ENCODE peak calls at places on chromosomes 12 and 14, in ten cellular contexts. C is omental fat pad; U is fibroblast of pulmonary artery; R is AG09309; K is NB4; I is AG04450; D is RWPE1; M is CD8-positive, alpha-beta T cell; Y is MCF 10A; X is neural crest cell. S is an unnamed sample.

GRCh38 chr12:127035011-127035879 is 1231.7 kb upstream of the TMEM132C start:
- DNase-seq in C (no peak), U (no peak), R (no peak), K (no peak), I (no peak), D (no peak), M (no peak), Y (no peak), X (no peak), S (no peak)

GRCh38 chr12:92739099-92739498 is 36.3 kb downstream of the PLEKHG7 start:
- DNase-seq in C (no peak), U (peak), R (no peak), K (peak), I (no peak), D (no peak), M (no peak), Y (no peak), X (no peak), S (no peak)

GRCh38 chr14:75223664-75224154 is 47.3 kb upstream of the TMED10 start:
- DNase-seq in C (no peak), U (no peak), R (no peak), K (peak), I (no peak), D (no peak), M (no peak), Y (no peak), X (no peak), S (peak)

GRCh38 chr12:132249747-132250478 is 79.5 kb downstream of the GALNT9 start:
- DNase-seq in C (no peak), U (no peak), R (no peak), K (no peak), I (no peak), D (no peak), M (no peak), Y (no peak), X (no peak), S (no peak)

GRCh38 chr12:16600525-16600924 is 5.4 kb downstream of the LMO3 start:
- DNase-seq in C (no peak), U (no peak), R (no peak), K (no peak), I (no peak), D (no peak), M (no peak), Y (no peak), X (no peak), S (no peak)

GRCh38 chr14:89226789-89227489 is 190.1 kb downstream of the FOXN3 start:
- DNase-seq in C (no peak), U (no peak), R (no peak), K (no peak), I (no peak), D (no peak), M (no peak), Y (no peak), X (no peak), S (no peak)

GRCh38 chr12:124142395-124143005 is 152.4 kb upstream of the RFLNA start:
- DNase-seq in C (no peak), U (no peak), R (no peak), K (no peak), I (no peak), D (no peak), M (no peak), Y (no peak), X (no peak), S (no peak)

GRCh38 chr14:50232276-50232642 is 881 bp upstream of the SOS2 start:
- DNase-seq in C (no peak), U (peak), R (no peak), K (no peak), I (no peak), D (no peak), M (no peak), Y (no peak), X (no peak), S (no peak)

GRCh38 chr14:75088566-75089373 is 19.3 kb downstream of the ZC2HC1C start:
- DNase-seq in C (no peak), U (peak), R (no peak), K (peak), I (peak), D (peak), M (peak), Y (peak), X (peak), S (peak)

GRCh38 chr12:40224439-40225291 is at the start of gene LRRK2:
- DNase-seq in C (peak), U (peak), R (peak), K (peak), I (no peak), D (peak), M (peak), Y (peak), X (peak), S (peak)

GRCh38 chr14:47843236-47843635 is 167.8 kb upstream of the MDGA2 start:
- DNase-seq in C (no peak), U (no peak), R (no peak), K (no peak), I (no peak), D (no peak), M (no peak), Y (no peak), X (no peak), S (no peak)

GRCh38 chr12:11707535-11707934 is 58.1 kb downstream of the ETV6 start:
- DNase-seq in C (no peak), U (no peak), R (no peak), K (no peak), I (no peak), D (no peak), M (no peak), Y (peak), X (no peak), S (no peak)

GRCh38 chr14:29227631-29228030 is 461.0 kb downstream of the FOXG1 start:
- DNase-seq in C (no peak), U (peak), R (no peak), K (no peak), I (no peak), D (no peak), M (no peak), Y (no peak), X (no peak), S (no peak)

GRCh38 chr14:102074415-102074964 is 12.4 kb downstream of the HSP90AA1 start:
- DNase-seq in C (no peak), U (no peak), R (no peak), K (no peak), I (no peak), D (no peak), M (no peak), Y (no peak), X (no peak), S (no peak)

GRCh38 chr14:65412881-65413738 is 580 bp downstream of the FUT8 start:
- DNase-seq in C (no peak), U (peak), R (no peak), K (peak), I (peak), D (peak), M (peak), Y (peak), X (peak), S (no peak)

GRCh38 chr12:103840399-103840880 is 594 bp downstream of the NT5DC3 start:
- DNase-seq in C (no peak), U (no peak), R (no peak), K (peak), I (no peak), D (peak), M (no peak), Y (peak), X (no peak), S (peak)

GRCh38 chr12:104748790-104749189 is 209.3 kb downstream of the SLC41A2 start:
- DNase-seq in C (no peak), U (no peak), R (no peak), K (no peak), I (peak), D (no peak), M (no peak), Y (no peak), X (no peak), S (no peak)

GRCh38 chr12:93736640-93737178 is 59.5 kb downstream of the CRADD start:
- DNase-seq in C (no peak), U (no peak), R (no peak), K (no peak), I (no peak), D (no peak), M (no peak), Y (no peak), X (no peak), S (no peak)

GRCh38 chr14:77071938-77072388 is 26.1 kb upstream of the CIPC start:
- DNase-seq in C (no peak), U (no peak), R (no peak), K (peak), I (no peak), D (peak), M (no peak), Y (peak), X (no peak), S (no peak)

GRCh38 chr12:64476844-64477243 is 24.9 kb downstream of the TBK1 start:
- DNase-seq in C (no peak), U (no peak), R (no peak), K (no peak), I (no peak), D (no peak), M (no peak), Y (no peak), X (no peak), S (no peak)

GRCh38 chr12:53234236-53234635 is 2.2 kb upstream of the RARG start:
- DNase-seq in C (no peak), U (no peak), R (no peak), K (no peak), I (no peak), D (no peak), M (no peak), Y (no peak), X (peak), S (no peak)

GRCh38 chr12:13362260-13362841 is 165.8 kb downstream of the EMP1 start:
- DNase-seq in C (no peak), U (peak), R (no peak), K (peak), I (no peak), D (peak), M (no peak), Y (peak), X (peak), S (peak)

GRCh38 chr12:28222081-28222700 is 31.9 kb downstream of the CCDC91 start:
- DNase-seq in C (no peak), U (no peak), R (no peak), K (no peak), I (no peak), D (no peak), M (peak), Y (no peak), X (no peak), S (no peak)

GRCh38 chr12:49017764-49018281 is 753 bp downstream of the PRKAG1 start:
- DNase-seq in C (no peak), U (peak), R (no peak), K (peak), I (no peak), D (no peak), M (peak), Y (peak), X (no peak), S (no peak)

GRCh38 chr12:4562034-4562657 is at the start of gene DYRK4:
- DNase-seq in C (peak), U (peak), R (no peak), K (no peak), I (peak), D (peak), M (no peak), Y (no peak), X (peak), S (peak)

GRCh38 chr12:46124132-46124847 is 133.9 kb upstream of the SCAF11 start:
- DNase-seq in C (no peak), U (no peak), R (no peak), K (no peak), I (no peak), D (no peak), M (no peak), Y (no peak), X (no peak), S (no peak)

GRCh38 chr12:92138144-92138543 is 7.5 kb downstream of the BTG1 start:
- DNase-seq in C (no peak), U (no peak), R (no peak), K (no peak), I (no peak), D (peak), M (no peak), Y (peak), X (no peak), S (no peak)

GRCh38 chr12:93784339-93785086 is 107.3 kb downstream of the CRADD start:
- DNase-seq in C (no peak), U (peak), R (no peak), K (no peak), I (no peak), D (no peak), M (no peak), Y (peak), X (no peak), S (no peak)

GRCh38 chr12:49121047-49121696 is 10.0 kb downstream of the TUBA1B start:
- DNase-seq in C (no peak), U (peak), R (no peak), K (peak), I (no peak), D (peak), M (no peak), Y (peak), X (peak), S (peak)

GRCh38 chr12:67018105-67018504 is 251.1 kb upstream of the CAND1 start:
- DNase-seq in C (no peak), U (no peak), R (no peak), K (no peak), I (no peak), D (no peak), M (no peak), Y (no peak), X (no peak), S (peak)

DNA sequence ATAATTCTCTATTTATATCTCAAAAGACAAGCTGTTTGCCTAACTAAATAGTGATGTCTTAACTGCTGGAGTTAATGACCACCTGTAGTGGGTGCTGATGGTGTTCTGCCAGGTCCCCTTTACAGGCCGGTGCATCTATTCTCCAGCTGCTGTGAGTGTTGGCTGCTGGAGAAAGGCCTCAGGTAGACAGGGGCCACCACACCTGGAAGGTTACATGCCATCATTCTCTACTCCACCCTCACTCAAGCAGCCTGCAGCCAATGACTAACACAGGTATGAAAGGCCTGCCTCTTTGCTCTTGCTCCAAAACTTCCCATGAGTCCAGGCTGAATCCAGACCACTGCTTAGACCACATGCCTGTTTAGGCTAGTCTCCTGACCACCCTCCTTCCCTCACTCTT is 73.9 kb downstream of the RPS6KA5 start:
- DNase-seq in C (no peak), U (no peak), R (no peak), K (no peak), I (no peak), D (peak), M (no peak), Y (no peak), X (no peak), S (no peak)
- TF ChIP-seq CTCF in C (no peak), U (no peak), R (no peak), K (no peak), I (no peak), D (no peak), M (no peak), Y (no peak), X (no peak), S (no peak)

GRCh38 chr14:59243174-59243573 is 54.7 kb downstream of the DAAM1 start:
- DNase-seq in C (no peak), U (no peak), R (no peak), K (no peak), I (no peak), D (no peak), M (no peak), Y (no peak), X (no peak), S (no peak)
- TF ChIP-seq CTCF in C (no peak), U (no peak), R (no peak), K (no peak), I (no peak), D (no peak), M (no peak), Y (no peak), X (no peak), S (no peak)

DNA sequence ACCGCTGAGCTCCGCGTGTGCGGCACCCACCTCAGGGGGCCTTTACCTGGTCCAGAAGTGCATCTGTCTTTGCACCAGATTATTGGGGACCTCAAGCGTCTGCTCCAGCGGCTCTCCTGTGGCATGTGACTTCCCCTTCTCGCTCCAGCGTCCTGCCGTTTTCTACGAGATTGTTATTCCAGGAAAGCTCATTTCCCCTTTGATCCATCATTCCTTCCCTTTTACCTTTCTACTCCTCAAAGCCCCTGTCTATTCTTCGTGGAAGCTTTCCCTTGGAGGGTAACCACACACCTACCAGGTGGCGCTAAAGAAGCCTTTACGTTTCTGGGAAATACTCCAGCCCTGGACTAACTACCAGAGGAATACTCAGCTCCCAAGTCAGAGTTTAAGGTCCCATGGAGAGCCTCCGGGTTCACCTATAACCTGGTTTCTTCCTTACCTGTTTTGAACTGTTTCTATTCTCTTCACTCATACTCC is 1.5 kb downstream of the FKBP4 start:
- DNase-seq in C (no peak), U (no peak), R (no peak), K (no peak), I (no peak), D (peak), M (no peak), Y (peak), X (no peak), S (peak)
- TF ChIP-seq CTCF in C (no peak), U (no peak), R (no peak), K (peak), I (peak), D (no peak), M (no peak), Y (peak), X (no peak), S (no peak)

GRCh38 chr12:115630133-115630532 is 647.4 kb downstream of the MED13L start:
- DNase-seq in C (no peak), U (no peak), R (no peak), K (no peak), I (no peak), D (no peak), M (no peak), Y (no peak), X (no peak), S (no peak)

GRCh38 chr12:115623764-115624334 is 653.6 kb downstream of the MED13L start:
- DNase-seq in C (no peak), U (peak), R (no peak), K (no peak), I (no peak), D (no peak), M (no peak), Y (no peak), X (no peak), S (no peak)

GRCh38 chr12:115620816-115621215 is 656.7 kb downstream of the MED13L start:
- DNase-seq in C (no peak), U (no peak), R (peak), K (no peak), I (no peak), D (no peak), M (no peak), Y (no peak), X (no peak), S (no peak)

GRCh38 chr12:115623275-115623674 is 654.2 kb downstream of the MED13L start:
- DNase-seq in C (no peak), U (no peak), R (no peak), K (no peak), I (no peak), D (no peak), M (no peak), Y (no peak), X (no peak), S (no peak)

GRCh38 chr12:115626210-115626609 is 651.3 kb downstream of the MED13L start:
- DNase-seq in C (no peak), U (no peak), R (no peak), K (no peak), I (no peak), D (no peak), M (no peak), Y (no peak), X (no peak), S (no peak)
- TF ChIP-seq CTCF in C (no peak), U (no peak), R (no peak), K (no peak), I (no peak), D (no peak), M (no peak), Y (no peak), X (no peak), S (no peak)

DNA sequence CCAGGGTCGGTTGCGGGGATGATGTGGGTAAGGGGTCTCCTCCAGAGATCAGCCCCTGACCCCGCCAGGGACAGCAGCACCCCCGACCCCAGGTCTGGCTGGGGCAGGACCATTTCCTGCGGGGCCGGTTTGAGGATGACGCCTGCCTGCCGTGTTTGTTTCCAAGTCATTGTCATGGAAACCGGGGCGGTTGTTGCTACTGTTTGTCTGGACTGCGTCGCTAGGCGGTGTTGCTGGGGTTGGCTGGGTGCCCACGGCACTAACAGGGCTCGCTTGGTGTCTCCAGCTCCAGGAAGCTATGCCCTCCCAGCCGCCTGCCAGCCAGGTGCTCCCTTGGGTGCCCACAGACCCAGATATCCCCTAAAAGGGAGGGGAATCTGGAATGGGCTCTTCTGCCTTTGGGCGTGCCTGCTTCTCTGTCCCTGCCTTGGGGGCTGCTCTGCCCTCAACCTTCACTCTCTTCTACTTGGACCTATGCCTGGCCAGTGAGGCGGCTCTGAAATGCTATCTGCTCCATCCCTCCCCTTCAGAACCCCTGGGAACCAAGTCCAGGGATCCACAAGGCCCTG is 4.7 kb upstream of the CRIP1 start:
- DNase-seq in C (peak), U (peak), R (peak), K (peak), I (peak), D (peak), M (peak), Y (peak), X (peak), S (peak)
- TF ChIP-seq CTCF in C (no peak), U (peak), R (no peak), K (no peak), I (peak), D (no peak), M (no peak), Y (no peak), X (peak), S (peak)

GRCh38 chr12:106214576-106214975 is 33.2 kb downstream of the CKAP4 start:
- DNase-seq in C (no peak), U (no peak), R (no peak), K (no peak), I (no peak), D (no peak), M (no peak), Y (no peak), X (no peak), S (no peak)
- TF ChIP-seq CTCF in C (no peak), U (no peak), R (no peak), K (no peak), I (no peak), D (no peak), M (no peak), Y (no peak), X (no peak), S (no peak)

GRCh38 chr14:94313991-94314655 is 9.0 kb downstream of the SERPINA6 start:
- DNase-seq in C (no peak), U (peak), R (no peak), K (no peak), I (no peak), D (no peak), M (no peak), Y (peak), X (no peak), S (no peak)
- TF ChIP-seq CTCF in C (no peak), U (no peak), R (no peak), K (no peak), I (no peak), D (no peak), M (no peak), Y (no peak), X (no peak), S (no peak)